ENCODE peak calls at places on chromosomes 2 and 18, in ten cellular contexts. C, X, V, N, B, A, T, L, Z and O are unnamed samples.

GRCh38 chr2:197309369-197310231 is 980 bp downstream of the ANKRD44 start:
- DNase-seq in X (peak), V (peak), C (no peak), N (peak), Z (peak), T (no peak), L (no peak), A (peak), B (no peak), O (no peak)

GRCh38 chr18:27645929-27646328 is 460.8 kb upstream of the CHST9 start:
- DNase-seq in X (no peak), V (no peak), A (no peak), B (no peak), C (no peak), Z (no peak), T (no peak), N (no peak), L (no peak), O (no peak)

GRCh38 chr2:12320027-12320734 is 396.6 kb upstream of the TRIB2 start:
- DNase-seq in L (no peak), X (no peak), Z (no peak), V (no peak), B (peak), C (no peak), A (no peak), N (no peak), T (no peak), O (peak)

GRCh38 chr2:64910972-64911433 is 78.2 kb upstream of the SLC1A4 start:
- DNase-seq in L (no peak), N (no peak), Z (no peak), T (no peak), A (no peak), V (peak), C (no peak), X (no peak), B (peak), O (peak)

GRCh38 chr2:20421988-20422678 is 24.7 kb upstream of the RHOB start:
- DNase-seq in L (peak), A (peak), C (no peak), N (peak), B (peak), V (no peak), T (peak), Z (peak), X (peak), O (peak)

GRCh38 chr18:568731-569130 is 11.4 kb upstream of the CETN1 start:
- DNase-seq in T (no peak), L (peak), C (no peak), V (no peak), B (no peak), Z (no peak), X (no peak), N (no peak), A (no peak), O (peak)

GRCh38 chr2:58633576-58634365 is 392.6 kb upstream of the FANCL start:
- DNase-seq in B (peak), C (peak), X (no peak), A (no peak), T (peak), N (no peak), Z (no peak), V (no peak), L (no peak), O (peak)

GRCh38 chr2:45845566-45845965 is 194.1 kb downstream of the PRKCE start:
- DNase-seq in V (no peak), C (no peak), N (no peak), B (no peak), L (peak), T (no peak), X (no peak), Z (no peak), A (no peak), O (peak)

GRCh38 chr2:120596990-120597594 is 138.6 kb upstream of the GLI2 start:
- DNase-seq in C (peak), N (peak), A (peak), V (no peak), Z (peak), T (no peak), B (peak), L (peak), X (peak), O (peak)

GRCh38 chr2:52572469-52572894 is 1195.1 kb upstream of the CHAC2 start:
- DNase-seq in B (no peak), V (no peak), A (peak), L (no peak), Z (no peak), X (no peak), C (no peak), T (no peak), N (peak), O (no peak)

GRCh38 chr2:143473206-143473605 is 344.0 kb downstream of the ARHGAP15 start:
- DNase-seq in A (no peak), C (peak), V (no peak), X (no peak), N (no peak), L (peak), Z (no peak), T (peak), B (peak), O (peak)

DNA sequence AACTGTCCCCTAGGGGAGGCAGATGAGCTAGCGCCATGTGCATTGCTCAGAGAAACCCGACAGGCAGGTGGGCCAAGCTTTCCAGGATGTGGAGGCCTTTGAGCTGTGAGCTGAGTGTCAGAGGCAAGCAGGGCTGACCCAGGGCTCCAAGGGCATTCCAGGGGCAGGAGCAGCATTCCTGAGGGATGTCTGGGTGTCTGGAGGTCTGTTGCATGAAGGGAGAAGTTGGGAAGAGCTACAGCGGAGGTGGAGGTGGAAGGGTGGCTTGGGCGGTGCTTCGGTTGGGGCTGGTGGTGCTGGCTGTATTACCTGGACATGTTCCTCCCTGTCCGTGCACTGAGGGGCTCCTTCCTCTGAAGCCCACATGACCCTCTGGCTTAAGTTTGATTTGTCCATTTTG is 102.8 kb downstream of the RNF144A start:
- DNase-seq in N (no peak), T (no peak), C (no peak), B (no peak), V (no peak), A (no peak), Z (no peak), X (no peak), L (no peak), O (no peak)
- TF ChIP-seq CTCF in N (no peak), T (no peak), C (no peak), B (no peak), V (no peak), A (no peak), Z (no peak), X (no peak), L (no peak), O (no peak)

GRCh38 chr2:135528006-135528405 is 3.0 kb downstream of the ZRANB3 start:
- DNase-seq in C (no peak), A (no peak), B (no peak), L (no peak), N (no peak), Z (no peak), V (no peak), T (no peak), X (no peak), O (no peak)
- H3K4me3 ChIP-seq in C (no peak), A (no peak), B (no peak), L (no peak), N (no peak), Z (no peak), V (no peak), T (no peak), X (no peak), O (no peak)

DNA sequence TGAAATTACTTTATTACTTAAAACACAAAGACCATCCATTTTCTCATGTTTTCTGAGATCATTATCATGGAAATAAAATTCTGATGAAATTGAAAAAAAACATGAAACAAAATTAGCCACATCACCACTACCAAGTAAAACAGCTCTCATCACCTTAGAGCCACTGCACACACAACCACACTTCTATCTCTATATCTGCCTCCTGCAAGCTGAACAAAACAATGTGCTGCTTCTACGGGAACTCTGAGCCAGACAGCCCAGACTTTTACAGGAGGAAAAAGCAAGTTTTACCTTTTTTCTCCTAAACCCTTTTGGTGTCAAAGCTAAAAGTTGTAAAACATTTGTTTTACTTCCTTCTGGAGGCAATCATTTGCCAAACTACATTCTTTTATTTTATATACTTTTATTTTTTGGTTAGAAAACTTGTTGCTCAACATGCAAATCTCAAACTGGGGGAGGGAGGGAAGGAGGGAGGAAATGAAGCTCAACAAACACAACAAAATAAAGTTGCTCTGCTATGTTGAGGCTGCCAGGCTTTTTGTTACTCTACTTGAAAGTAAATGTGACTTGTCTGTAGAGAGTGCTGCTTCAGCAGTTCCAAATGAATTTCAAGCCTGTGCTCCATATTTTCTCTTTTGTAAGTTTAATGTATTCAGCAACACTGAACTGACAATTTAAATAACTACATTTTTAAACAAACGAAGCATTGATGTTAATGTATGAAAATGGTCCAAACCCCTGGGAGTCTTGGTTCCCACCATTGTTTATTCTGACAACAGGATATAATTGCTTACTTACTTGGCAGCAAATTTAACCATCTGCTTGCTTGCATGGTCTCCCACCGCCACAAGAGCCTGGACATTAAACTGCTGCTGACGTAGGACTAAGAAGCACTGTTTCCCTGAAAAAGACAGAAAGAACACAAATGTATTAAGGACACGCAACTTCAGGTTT is 24.6 kb downstream of the DARS1 start:
- DNase-seq in C (peak), Z (no peak), T (no peak), B (peak), A (no peak), L (no peak), X (no peak), N (no peak), V (no peak), O (peak)
- TF ChIP-seq CTCF in C (no peak), Z (no peak), T (no peak), B (no peak), A (no peak), L (no peak), X (no peak), N (no peak), V (no peak), O (no peak)

GRCh38 chr2:201406077-201406662 is 45.1 kb downstream of the TRAK2 start:
- DNase-seq in L (peak), C (peak), X (no peak), T (peak), A (no peak), Z (no peak), N (no peak), B (peak), V (no peak), O (peak)
- H3K4me3 ChIP-seq in L (no peak), C (no peak), X (no peak), T (no peak), A (peak), Z (no peak), N (no peak), B (no peak), V (no peak), O (peak)

GRCh38 chr2:72220170-72220569 is 72.5 kb upstream of the CYP26B1 start:
- DNase-seq in V (peak), L (no peak), C (no peak), X (no peak), Z (no peak), T (no peak), N (no peak), B (peak), A (no peak), O (peak)
- TF ChIP-seq CTCF in V (no peak), L (peak), C (peak), X (peak), Z (no peak), T (peak), N (no peak), B (peak), A (no peak), O (peak)